ENCODE peak calls at places on chromosomes 2 and 18, in five cellular contexts. L is epithelial cell of esophagus; E is HCEC 1CT; B is effector CD4-positive, alpha-beta T cell; A is astrocyte of the cerebellum. Q is an unnamed sample.

GRCh38 chr18:77042583-77042982 is 90.0 kb downstream of the MBP start:
- DNase-seq in A (no peak), B (no peak), E (no peak), L (no peak), Q (no peak)

GRCh38 chr2:46836295-46837111 is 79.1 kb downstream of the MCFD2 start:
- DNase-seq in L (no peak), A (no peak), E (no peak), B (no peak), Q (no peak)

GRCh38 chr2:102114290-102114721 is 28.2 kb upstream of the IL1R1 start:
- DNase-seq in B (no peak), E (no peak), L (peak; percentile 57), A (peak; percentile 99), Q (no peak)

GRCh38 chr2:26584191-26584590 is 57.0 kb downstream of the CIB4 start:
- DNase-seq in A (no peak), B (no peak), L (no peak), E (no peak), Q (no peak)

GRCh38 chr2:68292108-68292710 is 27.5 kb downstream of the CNRIP1 start:
- DNase-seq in A (peak; percentile 16), E (peak; percentile 26), B (no peak), L (peak; percentile 65), Q (no peak)

GRCh38 chr2:73827018-73827417 is 1.7 kb upstream of the STAMBP start:
- DNase-seq in A (no peak), E (peak; percentile 53), B (no peak), L (peak; percentile 67), Q (no peak)

GRCh38 chr2:68469935-68470334 is 2.5 kb downstream of the APLF start:
- DNase-seq in A (no peak), E (peak; percentile 20), L (peak; percentile 32), B (no peak), Q (no peak)

GRCh38 chr2:119282966-119283511 is 59.4 kb downstream of the STEAP3 start:
- DNase-seq in A (no peak), B (no peak), E (no peak), L (peak; percentile 14), Q (no peak)

GRCh38 chr18:13500891-13501887 is 225.2 kb downstream of the FAM210A start:
- DNase-seq in L (peak; percentile 51), A (peak; percentile 83), E (no peak), B (no peak), Q (no peak)

GRCh38 chr2:26359886-26360473 is 13.4 kb upstream of the ADGRF3 start:
- DNase-seq in A (no peak), E (no peak), L (no peak), B (no peak), Q (no peak)

GRCh38 chr2:167127135-167127534 is 238.9 kb downstream of the XIRP2 start:
- DNase-seq in A (no peak), B (no peak), E (peak; percentile 48), L (peak; percentile 56), Q (no peak)

GRCh38 chr2:61660511-61661388 is 122.6 kb upstream of the XPO1 start:
- DNase-seq in A (no peak), L (no peak), E (no peak), B (no peak), Q (no peak)

GRCh38 chr2:20214566-20215182 is 10.3 kb downstream of the SDC1 start:
- DNase-seq in L (peak; percentile 13), B (no peak), E (no peak), A (no peak), Q (no peak)

GRCh38 chr2:188734688-188735087 is 239.5 kb upstream of the COL3A1 start:
- DNase-seq in B (no peak), A (peak; percentile 33), L (no peak), E (no peak), Q (no peak)

GRCh38 chr2:164903214-164903613 is 52.1 kb downstream of the SLC38A11 start:
- DNase-seq in L (peak; percentile 41), A (peak; percentile 42), E (peak; percentile 72), B (no peak), Q (no peak)

GRCh38 chr18:11859282-11859797 is 8.1 kb downstream of the CHMP1B start:
- DNase-seq in B (no peak), A (no peak), E (no peak), L (no peak), Q (no peak)

GRCh38 chr2:47002480-47003381 is 87.1 kb upstream of the MCFD2 start:
- DNase-seq in E (no peak), A (no peak), L (peak; percentile 67), B (no peak), Q (no peak)

GRCh38 chr2:236014408-236015131 is 153.6 kb downstream of the GBX2 start:
- DNase-seq in E (no peak), L (no peak), B (no peak), A (no peak), Q (no peak)

GRCh38 chr2:131016826-131017596 is 76.2 kb downstream of the FAM168B start:
- DNase-seq in L (peak; percentile 99), E (peak; percentile 21), B (no peak), A (no peak), Q (no peak)

GRCh38 chr2:101111917-101112771 is 39.0 kb downstream of the TBC1D8 start:
- DNase-seq in E (peak; percentile 96), L (no peak), A (no peak), B (no peak), Q (no peak)

GRCh38 chr2:64992990-64993389 is 3.8 kb downstream of the SLC1A4 start:
- DNase-seq in L (peak; percentile 24), B (no peak), A (no peak), E (no peak), Q (no peak)